ENCODE peak calls at places on chromosome 17, in five cellular contexts. W is body of pancreas, Z is heart left ventricle, U is adrenal gland, Y is tibial nerve. R is an unnamed sample.

GRCh38 chr17:3534881-3535252 is 22.7 kb downstream of the TRPV3 start:
- DNase-seq in W (no peak), Z (no peak), U (peak; percentile 12), Y (peak; percentile 31), R (no peak)

GRCh38 chr17:47225436-47225858 is 16.3 kb downstream of the MYL4 start:
- DNase-seq in W (peak; percentile 81), Z (peak; percentile 90), U (peak; percentile 92), Y (peak; percentile 93), R (peak; percentile 73)

GRCh38 chr17:69047368-69048263 is 13.1 kb downstream of the ABCA9 start:
- DNase-seq in W (peak; percentile 89), Z (peak; percentile 63), U (peak; percentile 89), Y (peak; percentile 61), R (peak; percentile 86)

GRCh38 chr17:31488982-31489294 is 97.5 kb downstream of the RAB11FIP4 start:
- DNase-seq in W (no peak), Z (no peak), U (no peak), Y (no peak), R (no peak)

GRCh38 chr17:49110504-49110903 is 22.1 kb upstream of the B4GALNT2 start:
- DNase-seq in W (no peak), Z (no peak), U (no peak), Y (no peak), R (no peak)

GRCh38 chr17:58818654-58819053 is 63.0 kb downstream of the PPM1E start:
- DNase-seq in W (no peak), Z (no peak), U (no peak), Y (no peak), R (no peak)

GRCh38 chr17:55275894-55276804 is 11.4 kb downstream of the HLF start:
- DNase-seq in W (no peak), Z (no peak), U (peak; percentile 68), Y (no peak), R (no peak)

GRCh38 chr17:64056269-64057005 is 36.0 kb upstream of the ICAM2 start:
- DNase-seq in W (peak; percentile 83), Z (no peak), U (no peak), Y (no peak), R (no peak)

GRCh38 chr17:62703269-62703775 is 75.9 kb downstream of the MRC2 start:
- DNase-seq in W (peak; percentile 57), Z (no peak), U (peak; percentile 30), Y (no peak), R (peak; percentile 33)

GRCh38 chr17:61251939-61252865 is 147.4 kb upstream of the TBX2 start:
- DNase-seq in W (peak; percentile 90), Z (peak; percentile 92), U (peak; percentile 96), Y (peak; percentile 97), R (peak; percentile 85)

GRCh38 chr17:28715217-28715616 is 2.5 kb downstream of the RAB34 start:
- DNase-seq in W (no peak), Z (no peak), U (no peak), Y (no peak), R (no peak)

GRCh38 chr17:49633762-49634486 is 44.0 kb downstream of the SPOP start:
- DNase-seq in W (no peak), Z (no peak), U (no peak), Y (no peak), R (no peak)

GRCh38 chr17:73338566-73339247 is 26.9 kb upstream of the CDC42EP4 start:
- DNase-seq in W (no peak), Z (no peak), U (no peak), Y (no peak), R (no peak)

GRCh38 chr17:39194089-39194984 is 3.1 kb downstream of the CACNB1 start:
- DNase-seq in W (peak; percentile 25), Z (peak; percentile 74), U (peak; percentile 82), Y (peak; percentile 33), R (peak; percentile 65)

GRCh38 chr17:58487589-58488427 is at the start of gene HSF5:
- DNase-seq in W (peak; percentile 31), Z (no peak), U (peak; percentile 19), Y (no peak), R (no peak)

GRCh38 chr17:67441052-67441738 is 64.1 kb downstream of the PITPNC1 start:
- DNase-seq in W (peak; percentile 33), Z (no peak), U (peak; percentile 52), Y (no peak), R (no peak)

GRCh38 chr17:70661342-70662222 is 492.2 kb downstream of the KCNJ2 start:
- DNase-seq in W (peak; percentile 22), Z (no peak), U (no peak), Y (no peak), R (no peak)

GRCh38 chr17:58531661-58532554 is 17.5 kb upstream of the MTMR4 start:
- DNase-seq in W (peak; percentile 58), Z (peak; percentile 72), U (peak; percentile 79), Y (no peak), R (peak; percentile 56)

GRCh38 chr17:30376621-30377452 is 1.9 kb upstream of the CPD start:
- DNase-seq in W (peak; percentile 38), Z (peak; percentile 47), U (peak; percentile 40), Y (peak; percentile 15), R (no peak)

GRCh38 chr17:81412490-81413093 is 17.3 kb downstream of the BAHCC1 start:
- DNase-seq in W (peak; percentile 53), Z (peak; percentile 59), U (no peak), Y (no peak), R (no peak)

GRCh38 chr17:7440113-7440822 is 956 bp downstream of the FGF11 start:
- DNase-seq in W (peak; percentile 73), Z (peak; percentile 54), U (peak; percentile 93), Y (no peak), R (peak; percentile 67)

GRCh38 chr17:7440823-7441174 is 1.5 kb downstream of the FGF11 start:
- DNase-seq in W (no peak), Z (no peak), U (peak; percentile 86), Y (no peak), R (no peak)

GRCh38 chr17:7441202-7441705 is 1.9 kb downstream of the FGF11 start:
- DNase-seq in W (no peak), Z (no peak), U (peak; percentile 74), Y (no peak), R (no peak)

GRCh38 chr17:7443499-7444485 is 1.1 kb upstream of the CHRNB1 start:
- DNase-seq in W (no peak), Z (no peak), U (peak; percentile 62), Y (no peak), R (no peak)

DNA sequence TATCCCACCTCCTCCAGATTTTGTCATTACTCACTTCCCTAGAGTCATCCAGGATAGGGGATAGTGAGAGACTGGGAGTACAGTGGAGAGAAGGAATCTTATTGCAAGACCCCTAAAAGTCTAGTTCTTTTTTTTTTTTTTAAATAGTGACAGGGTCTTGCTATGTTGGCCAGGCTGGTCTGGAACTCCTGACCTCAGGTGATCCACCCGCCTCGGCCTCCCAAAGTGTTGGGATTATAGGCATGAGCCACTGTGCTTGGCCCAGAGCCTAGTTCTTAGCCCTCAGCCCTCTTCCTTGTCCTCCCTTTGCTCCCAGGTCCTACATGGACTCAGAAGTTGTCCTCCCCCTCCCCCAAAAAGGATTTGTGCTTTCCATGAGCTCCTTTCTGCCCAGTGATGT is 2.7 kb upstream of the CHRNB1 start:
- DNase-seq in W (no peak), Z (no peak), U (no peak), Y (no peak), R (no peak)
- TF ChIP-seq POLR2A in W (no peak), Z (no peak), U (no peak), Y (no peak), R (no peak)

DNA sequence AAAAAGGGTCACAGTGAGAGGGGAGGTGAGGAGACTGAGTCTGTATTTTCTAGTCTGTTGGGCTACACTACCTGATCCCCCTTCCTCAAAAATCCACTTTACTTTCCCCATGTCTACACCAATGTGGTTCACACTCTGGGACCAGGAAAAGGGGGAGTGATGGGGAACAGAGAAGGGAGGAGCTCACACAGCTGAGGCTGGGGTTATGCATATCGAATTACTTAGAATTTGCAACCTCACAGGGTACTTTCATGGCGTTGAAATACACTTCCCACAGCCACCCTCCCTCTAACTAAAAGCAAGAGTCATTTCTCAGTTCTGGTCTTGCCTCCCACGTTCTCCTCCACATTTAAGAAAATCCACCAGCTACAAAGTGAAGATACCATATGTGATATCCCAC is 14.1 kb downstream of the MAPT start:
- DNase-seq in W (no peak), Z (no peak), U (no peak), Y (no peak), R (no peak)
- H3K4me3 ChIP-seq in W (no peak overlapping the region), Z (no peak overlapping the region), U (no peak overlapping the region), Y (no peak overlapping the region), R (no peak overlapping the region)

DNA sequence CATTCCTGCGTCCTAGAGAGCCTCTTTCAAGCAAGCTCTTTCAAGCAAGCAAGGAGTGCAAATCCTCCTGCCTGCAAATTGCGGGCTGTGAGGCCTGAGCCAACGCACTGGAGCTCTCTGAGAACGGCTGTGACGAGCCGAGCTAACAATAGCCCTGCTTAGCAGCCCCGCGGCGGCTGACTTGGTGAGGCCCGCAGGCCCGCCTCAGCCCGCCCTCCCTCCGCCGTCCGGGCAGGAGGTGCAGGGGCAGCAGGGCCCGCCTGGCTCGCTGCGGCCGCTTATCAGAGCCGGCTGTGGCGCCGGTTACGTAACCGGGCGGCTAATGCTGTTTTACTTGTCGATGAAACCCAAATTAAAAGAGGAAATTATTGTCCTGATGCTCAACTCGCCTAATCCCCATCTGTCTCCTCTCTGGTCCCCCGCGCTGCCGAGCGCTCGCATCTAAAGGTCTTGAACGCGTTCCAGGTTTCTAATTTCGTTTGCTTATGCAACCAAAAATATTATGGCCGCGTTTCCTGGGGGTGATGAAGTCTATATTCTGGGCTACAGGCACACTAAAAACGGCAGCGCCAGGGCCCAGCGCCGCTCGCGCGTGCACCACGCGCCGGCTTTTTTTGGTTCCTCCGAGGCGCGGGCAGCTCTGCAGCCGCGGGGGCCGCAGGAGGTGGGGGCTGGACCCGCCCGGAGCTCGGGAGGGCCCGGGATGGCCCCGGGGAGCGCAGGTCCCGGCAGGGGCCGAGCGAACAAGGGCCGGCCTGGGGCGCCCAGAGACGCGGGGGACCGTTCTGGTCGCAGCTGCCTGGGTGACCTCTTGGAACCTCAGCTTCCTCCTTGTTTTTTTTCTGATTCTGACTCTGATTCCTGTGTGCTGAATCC is 65.1 kb upstream of the TOB1 start:
- DNase-seq in W (peak; percentile 93), Z (peak; percentile 89), U (peak; percentile 95), Y (peak; percentile 64), R (peak; percentile 83)
- TF ChIP-seq POLR2A in W (peak; percentile 79), Z (peak; percentile 32), U (peak; percentile 33), Y (no peak), R (peak; percentile 29)

DNA sequence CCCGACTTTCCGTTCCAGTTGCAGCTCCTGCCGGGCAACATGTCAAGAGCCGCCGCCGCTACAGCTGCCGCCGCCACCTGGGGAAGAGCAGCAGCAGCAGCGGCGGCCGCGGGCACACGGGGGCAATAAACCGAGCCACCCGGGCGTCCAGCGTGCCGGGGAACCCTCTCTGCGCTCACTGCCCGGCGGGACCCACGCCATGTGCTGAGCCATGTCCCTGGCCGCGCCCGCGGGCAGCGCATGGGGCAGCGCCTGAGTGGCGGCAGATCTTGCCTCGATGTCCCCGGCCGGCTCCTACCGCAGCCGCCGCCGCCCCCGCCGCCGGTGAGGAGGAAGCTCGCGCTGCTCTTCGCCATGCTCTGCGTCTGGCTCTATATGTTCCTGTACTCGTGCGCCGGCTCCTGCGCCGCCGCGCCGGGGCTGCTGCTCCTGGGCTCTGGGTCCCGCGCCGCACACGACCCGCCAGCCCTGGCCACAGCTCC is 439 bp downstream of the HS3ST3B1 start:
- DNase-seq in W (no peak), Z (no peak), U (no peak), Y (no peak), R (no peak)
- H3K4me3 ChIP-seq in W (peak overlapping the region; percentile 22), Z (peak overlapping the region; percentile 58), U (peak overlapping the region; percentile 61), Y (peak overlapping the region; percentile 30), R (peak overlapping the region; percentile 53)

R was measured in uterus.